ENCODE peak calls at places on chromosomes 11 and 22, in four cellular contexts. M, Y, N and P are unnamed samples.

GRCh38 chr11:77672276-77672675 is 34.7 kb upstream of the CLNS1A start:
- DNase-seq in N (peak), M (no peak), Y (no peak), P (no peak)

GRCh38 chr11:12142909-12143308 is 32.5 kb downstream of the MICAL2 start:
- DNase-seq in Y (no peak), M (no peak), N (no peak), P (no peak)

GRCh38 chr11:16166571-16166970 is 189.8 kb downstream of the SOX6 start:
- DNase-seq in N (no peak), Y (no peak), M (no peak), P (no peak)

GRCh38 chr11:119585038-119585666 is 143.8 kb downstream of the NECTIN1 start:
- DNase-seq in N (peak), M (no peak), Y (no peak), P (no peak)

GRCh38 chr22:43897751-43898261 is 6.0 kb upstream of the PNPLA5 start:
- DNase-seq in M (no peak), N (no peak), Y (no peak), P (no peak)

GRCh38 chr11:59875856-59876519 is 2.6 kb upstream of the OOSP3 start:
- DNase-seq in M (no peak), Y (no peak), N (no peak), P (no peak)

GRCh38 chr11:2582958-2583604 is 116.7 kb downstream of the KCNQ1OT1 start:
- DNase-seq in M (no peak), Y (no peak), N (no peak), P (no peak)

GRCh38 chr11:116993599-116993998 is 104.6 kb downstream of the SIK3 start:
- DNase-seq in Y (no peak), N (peak), M (no peak), P (no peak)

GRCh38 chr11:7671807-7672206 is 1.5 kb downstream of the CYB5R2 start:
- DNase-seq in N (peak), M (no peak), Y (peak), P (peak)

GRCh38 chr11:87219266-87219665 is 181.5 kb downstream of the TMEM135 start:
- DNase-seq in Y (peak), N (no peak), M (no peak), P (peak)

GRCh38 chr11:7423946-7424345 is 61.4 kb upstream of the OLFML1 start:
- DNase-seq in Y (no peak), M (no peak), N (no peak), P (no peak)

GRCh38 chr11:11451501-11452005 is 98.5 kb upstream of the CSNK2A3 start:
- DNase-seq in N (no peak), Y (peak), M (peak), P (no peak)

GRCh38 chr11:79045018-79045787 is 395.6 kb downstream of the TENM4 start:
- DNase-seq in M (no peak), Y (no peak), N (no peak), P (no peak)

GRCh38 chr11:2891901-2892214 is 6.3 kb upstream of the CDKN1C start:
- DNase-seq in N (peak), Y (no peak), M (no peak), P (no peak)

GRCh38 chr11:13261600-13262061 is 16.0 kb upstream of the BMAL1 start:
- DNase-seq in N (no peak), Y (no peak), M (peak), P (no peak)

GRCh38 chr11:15735711-15736110 is 620.6 kb downstream of the SOX6 start:
- DNase-seq in M (no peak), N (no peak), Y (no peak), P (no peak)

GRCh38 chr11:82867495-82868082 is 32.6 kb downstream of the PRCP start:
- DNase-seq in M (peak), Y (peak), N (peak), P (peak)

GRCh38 chr11:75820636-75821035 is 5.6 kb downstream of the UVRAG start:
- DNase-seq in Y (no peak), N (no peak), M (no peak), P (no peak)

GRCh38 chr22:36871669-36872081 is 10.9 kb downstream of the NCF4 start:
- DNase-seq in M (peak), Y (no peak), N (peak), P (no peak)

GRCh38 chr11:119800619-119801018 is 71.6 kb upstream of the NECTIN1 start:
- DNase-seq in M (no peak), N (no peak), Y (no peak), P (no peak)

GRCh38 chr22:39230261-39231196 is 14.3 kb downstream of the PDGFB start:
- DNase-seq in N (no peak), M (no peak), Y (no peak), P (no peak)

GRCh38 chr11:33389635-33390034 is 132.5 kb downstream of the HIPK3 start:
- DNase-seq in M (no peak), N (no peak), Y (peak), P (no peak)

GRCh38 chr11:1760351-1761109 is 3.2 kb downstream of the CTSD start:
- DNase-seq in N (no peak), M (no peak), Y (no peak), P (no peak)

GRCh38 chr11:109728056-109728455 is 306.1 kb downstream of the C11orf87 start:
- DNase-seq in M (peak), Y (no peak), N (peak), P (no peak)

GRCh38 chr22:49949914-49950292 is 10.7 kb upstream of the PIM3 start:
- DNase-seq in Y (no peak), N (no peak), M (no peak), P (no peak)

GRCh38 chr11:86550757-86551156 is 121.7 kb downstream of the ME3 start:
- DNase-seq in M (no peak), Y (no peak), N (no peak), P (no peak)

GRCh38 chr22:48942698-48943566 is 884.7 kb downstream of the BRD1 start:
- DNase-seq in N (no peak), M (no peak), Y (no peak), P (no peak)

GRCh38 chr11:92285776-92286175 is 61.2 kb downstream of the FAT3 start:
- DNase-seq in N (no peak), Y (no peak), M (no peak), P (no peak)

GRCh38 chr11:111603633-111604130 is 1.4 kb downstream of the SIK2 start:
- DNase-seq in N (no peak), M (no peak), Y (no peak), P (no peak)

GRCh38 chr11:128520886-128521696 is 66.3 kb downstream of the ETS1 start:
- DNase-seq in Y (no peak), M (no peak), N (no peak), P (no peak)

GRCh38 chr11:93846411-93846810 is 4.0 kb downstream of the VSTM5 start:
- DNase-seq in N (no peak), Y (no peak), M (no peak), P (no peak)

GRCh38 chr22:23714596-23715588 is 24.1 kb downstream of the RGL4 start:
- DNase-seq in N (no peak), Y (no peak), M (no peak), P (no peak)

GRCh38 chr11:115990004-115990447 is 485.8 kb upstream of the CADM1 start:
- DNase-seq in M (no peak), N (peak), Y (no peak), P (no peak)

GRCh38 chr11:5620606-5621521 is 3.9 kb upstream of the TRIM34 start:
- DNase-seq in M (no peak), N (peak), Y (no peak), P (no peak)

GRCh38 chr11:58775066-58775708 is 43.4 kb upstream of the GLYAT start:
- DNase-seq in Y (no peak), M (no peak), N (no peak), P (no peak)

GRCh38 chr22:40030026-40030756 is 35.4 kb downstream of the FAM83F start:
- DNase-seq in N (no peak), Y (no peak), M (no peak), P (no peak)

GRCh38 chr11:2555891-2556290 is 111.1 kb downstream of the KCNQ1 start:
- DNase-seq in M (no peak), Y (no peak), N (no peak), P (no peak)

GRCh38 chr11:110712643-110713468 is 619 bp upstream of the ARHGAP20 start:
- DNase-seq in Y (no peak), N (peak), M (no peak), P (no peak)

GRCh38 chr22:30928401-30928800 is 40.2 kb downstream of the MORC2 start:
- DNase-seq in M (no peak), Y (no peak), N (no peak), P (no peak)

GRCh38 chr11:60950024-60950423 is 2.0 kb downstream of the SLC15A3 start:
- DNase-seq in N (no peak), M (no peak), Y (no peak), P (no peak)

GRCh38 chr11:60952742-60953170 is 780 bp upstream of the SLC15A3 start:
- DNase-seq in Y (no peak), M (no peak), N (no peak), P (no peak)

GRCh38 chr11:60951909-60952741 is at the start of gene SLC15A3:
- DNase-seq in M (no peak), N (no peak), Y (peak), P (peak)

GRCh38 chr11:60950933-60951610 is 904 bp downstream of the SLC15A3 start:
- DNase-seq in N (peak), M (no peak), Y (no peak), P (no peak)

DNA sequence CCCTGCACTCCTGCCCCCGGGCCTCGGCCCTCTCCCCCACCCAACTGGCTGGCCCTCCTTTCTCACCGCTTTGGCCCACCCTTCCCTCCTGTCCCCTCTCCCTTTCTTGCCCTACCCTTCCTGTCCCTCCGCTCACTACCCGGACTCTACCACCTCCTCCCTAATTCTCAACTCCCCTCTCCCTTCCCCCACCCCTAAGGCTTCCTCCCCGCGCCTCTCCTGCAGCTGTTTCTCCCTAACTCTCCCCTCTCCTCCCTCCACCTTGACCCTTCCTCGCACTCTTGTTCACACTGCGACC is 416 bp downstream of the SLC15A3 start:
- DNase-seq in N (no peak), Y (no peak), M (no peak), P (no peak)
- H3K4me3 ChIP-seq in N (no peak), Y (peak), M (no peak), P (peak)

GRCh38 chr11:102476069-102476468 is 23.5 kb upstream of the TMEM123 start:
- DNase-seq in Y (no peak), M (no peak), N (no peak), P (no peak)
- H3K4me3 ChIP-seq in Y (no peak), M (no peak), N (no peak), P (no peak)

GRCh38 chr22:19761022-19761499 is 483 bp downstream of the TBX1 start:
- DNase-seq in M (no peak), N (no peak), Y (no peak), P (no peak)
- H3K4me3 ChIP-seq in M (no peak), N (no peak), Y (no peak), P (no peak)

GRCh38 chr11:107249054-107249453 is 208.6 kb downstream of the CWF19L2 start:
- DNase-seq in M (no peak), Y (no peak), N (no peak), P (no peak)
- H3K4me3 ChIP-seq in M (no peak), Y (no peak), N (no peak), P (no peak)

GRCh38 chr11:123194308-123195181 is 503 bp downstream of the CLMP start:
- DNase-seq in N (peak), Y (no peak), M (no peak), P (no peak)

GRCh38 chr11:123195182-123196059 is at the start of gene CLMP:
- DNase-seq in N (peak), M (no peak), Y (no peak), P (no peak)

GRCh38 chr11:123193742-123194141 is 1.3 kb downstream of the CLMP start:
- DNase-seq in N (no peak), M (no peak), Y (no peak), P (no peak)

GRCh38 chr11:123197711-123198110 is 2.7 kb upstream of the CLMP start:
- DNase-seq in Y (no peak), M (no peak), N (no peak), P (no peak)

GRCh38 chr11:123196060-123196714 is 1.1 kb upstream of the CLMP start:
- DNase-seq in Y (no peak), N (no peak), M (no peak), P (no peak)
- H3K4me3 ChIP-seq in Y (no peak), N (no peak), M (no peak), P (no peak)